ENCODE peak calls at places on chromosomes 3 and 15, in seven cellular contexts. Z, M, H, N, T, U and I are unnamed samples.

GRCh38 chr3:36178018-36178417 is 202.3 kb upstream of the STAC start:
- DNase-seq in H (no peak), Z (no peak), U (no peak), T (no peak), N (peak; percentile 26), M (no peak), I (no peak)

GRCh38 chr3:189142527-189142926 is 29.2 kb upstream of the TPRG1 start:
- DNase-seq in Z (no peak), T (no peak), M (no peak), N (no peak), U (no peak), H (no peak), I (no peak)

GRCh38 chr15:95119041-95119440 is 887.7 kb downstream of the MCTP2 start:
- DNase-seq in N (peak; percentile 23), U (no peak), T (no peak), M (no peak), H (no peak), Z (no peak), I (no peak)

GRCh38 chr15:71186267-71186666 is 71.0 kb downstream of the THSD4 start:
- DNase-seq in T (no peak), H (no peak), M (no peak), N (no peak), U (no peak), Z (no peak), I (no peak)

GRCh38 chr3:57960174-57960505 is 48.1 kb upstream of the FLNB start:
- DNase-seq in H (no peak), M (no peak), T (no peak), U (no peak), N (no peak), Z (no peak), I (no peak)

GRCh38 chr15:101206173-101206572 is 45.7 kb downstream of the CHSY1 start:
- DNase-seq in M (no peak), Z (no peak), H (no peak), U (no peak), T (no peak), N (peak; percentile 58), I (no peak)

GRCh38 chr3:82790307-82791097 is 1029.1 kb upstream of the GBE1 start:
- DNase-seq in T (no peak), N (no peak), H (no peak), M (no peak), U (no peak), Z (no peak), I (no peak)

GRCh38 chr3:17747184-17747889 is 4.9 kb upstream of the TBC1D5 start:
- DNase-seq in Z (no peak), T (no peak), N (no peak), H (no peak), U (no peak), M (no peak), I (no peak)

GRCh38 chr15:78311292-78311691 is 11.9 kb upstream of the SKIC8 start:
- DNase-seq in H (no peak), N (no peak), T (no peak), M (no peak), U (no peak), Z (no peak), I (no peak)

GRCh38 chr3:127304121-127304744 is 16.4 kb upstream of the PRR20G start:
- DNase-seq in M (peak; percentile 30), U (peak; percentile 97), H (no peak), Z (no peak), T (peak; percentile 50), N (no peak), I (peak; percentile 93)

GRCh38 chr15:45640610-45641009 is 5.8 kb downstream of the SQOR start:
- DNase-seq in H (no peak), T (peak; percentile 66), U (no peak), M (no peak), N (peak; percentile 92), Z (peak; percentile 71), I (no peak)

GRCh38 chr15:83422090-83422489 is 25.1 kb upstream of the SH3GL3 start:
- DNase-seq in M (no peak), T (no peak), Z (no peak), U (no peak), H (no peak), N (no peak), I (no peak)

GRCh38 chr3:150237490-150237889 is 170.6 kb upstream of the TSC22D2 start:
- DNase-seq in M (no peak), H (no peak), Z (no peak), T (no peak), U (no peak), N (peak; percentile 73), I (peak; percentile 80)

GRCh38 chr15:69457304-69458280 is 5.0 kb downstream of the RPLP1 start:
- DNase-seq in T (no peak), M (no peak), H (no peak), N (no peak), Z (no peak), U (no peak), I (no peak)

GRCh38 chr3:176431986-176432385 is 765.3 kb downstream of the TBL1XR1 start:
- DNase-seq in U (no peak), H (no peak), Z (no peak), M (no peak), N (peak; percentile 14), T (no peak), I (no peak)

GRCh38 chr3:138336454-138336853 is 6.8 kb upstream of the NME9 start:
- DNase-seq in Z (no peak), T (no peak), U (no peak), M (no peak), N (no peak), H (no peak), I (no peak)

GRCh38 chr3:127089487-127090145 is 103.3 kb upstream of the PRR23E start:
- DNase-seq in Z (no peak), U (no peak), N (peak; percentile 46), M (no peak), T (no peak), H (peak; percentile 75), I (no peak)

GRCh38 chr3:55247666-55248065 is 239.4 kb downstream of the WNT5A start:
- DNase-seq in M (no peak), T (no peak), Z (no peak), H (no peak), N (no peak), U (no peak), I (no peak)

GRCh38 chr3:54243262-54243931 is 121.0 kb downstream of the CACNA2D3 start:
- DNase-seq in H (no peak), U (peak; percentile 35), T (no peak), N (no peak), M (no peak), Z (no peak), I (peak; percentile 28)

GRCh38 chr15:33581032-33581431 is 270.3 kb downstream of the RYR3 start:
- DNase-seq in H (no peak), M (no peak), T (peak; percentile 12), U (no peak), Z (no peak), N (peak; percentile 75), I (no peak)

GRCh38 chr3:119524931-119525662 is 26.8 kb downstream of the TIMMDC1 start:
- DNase-seq in U (no peak), N (peak; percentile 6), T (no peak), Z (no peak), H (no peak), M (no peak), I (no peak)

GRCh38 chr3:69880069-69880640 is 119.4 kb upstream of the SAMMSON start:
- DNase-seq in N (no peak), U (no peak), H (no peak), M (no peak), T (no peak), Z (no peak), I (no peak)

GRCh38 chr3:173411288-173412064 is 13.9 kb downstream of the NLGN1 start:
- DNase-seq in Z (no peak), T (peak; percentile 60), M (no peak), U (no peak), H (no peak), N (peak; percentile 58), I (no peak)

GRCh38 chr15:31934821-31935220 is 95.5 kb upstream of the CHRNA7 start:
- DNase-seq in U (no peak), Z (no peak), N (no peak), H (no peak), T (no peak), M (no peak), I (no peak)

GRCh38 chr15:69275104-69275670 is 23.5 kb upstream of the PAQR5 start:
- DNase-seq in T (peak; percentile 52), N (no peak), H (no peak), M (no peak), Z (no peak), U (no peak), I (no peak)

GRCh38 chr3:146085678-146086077 is 75.3 kb downstream of the PLOD2 start:
- DNase-seq in N (no peak), T (no peak), M (no peak), H (no peak), Z (no peak), U (no peak), I (no peak)

GRCh38 chr15:89664951-89665350 is 9.7 kb upstream of the KIF7 start:
- DNase-seq in T (no peak), Z (no peak), M (no peak), H (no peak), N (no peak), U (no peak), I (no peak)

GRCh38 chr3:103218793-103219192 is 784.0 kb downstream of the ZPLD1 start:
- DNase-seq in N (no peak), T (no peak), H (no peak), U (no peak), Z (no peak), M (no peak), I (no peak)

GRCh38 chr15:40010681-40011080 is 28.3 kb downstream of the SRP14 start:
- DNase-seq in M (peak; percentile 20), N (peak; percentile 94), U (no peak), H (peak; percentile 46), T (no peak), Z (peak; percentile 23), I (no peak)

GRCh38 chr3:38138347-38139190 is at the start of gene MYD88:
- DNase-seq in N (peak; percentile 54), T (peak; percentile 84), M (peak; percentile 85), Z (no peak), U (peak; percentile 80), H (peak; percentile 80), I (no peak)
- TF ChIP-seq CTCF in N (no peak), T (no peak), M (no peak), Z (no peak), U (no peak), H (no peak), I (no peak)

GRCh38 chr3:7421065-7421464 is 560.1 kb downstream of the GRM7 start:
- DNase-seq in M (no peak), N (no peak), Z (no peak), H (no peak), T (no peak), U (no peak), I (no peak)
- TF ChIP-seq CTCF in M (peak; percentile 44), N (no peak), Z (no peak), H (no peak), T (no peak), U (no peak), I (peak; percentile 14)

GRCh38 chr3:60582285-60582684 is 669.0 kb downstream of the FHIT start:
- DNase-seq in N (peak; percentile 31), M (no peak), H (no peak), Z (no peak), U (no peak), T (peak; percentile 14), I (no peak)
- TF ChIP-seq CTCF in N (peak; percentile 53), M (peak; percentile 62), H (peak; percentile 11), Z (peak; percentile 16), U (no peak), T (peak; percentile 52), I (peak; percentile 44)

DNA sequence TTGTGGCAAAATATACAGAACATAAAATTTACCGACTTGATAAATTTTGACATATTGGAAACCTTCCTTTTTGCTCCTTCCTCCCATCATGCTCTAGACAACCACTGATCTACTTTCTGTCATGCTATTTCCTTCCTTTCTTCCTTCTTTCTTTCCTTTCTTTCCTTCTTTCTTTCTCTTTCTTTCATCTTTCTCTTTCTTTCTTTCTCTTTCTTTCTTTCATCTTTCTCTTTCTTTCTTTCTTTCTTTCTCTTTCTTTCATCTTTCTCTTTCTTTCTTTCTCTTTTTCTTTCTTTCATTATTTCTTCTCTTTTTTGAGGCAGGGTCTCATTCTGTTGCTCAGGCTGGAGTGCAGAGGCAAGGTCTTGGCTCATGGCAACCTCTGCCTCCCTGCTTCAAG is 8.9 kb upstream of the TMEM45A start:
- DNase-seq in U (no peak), T (no peak), N (no peak), Z (no peak), M (no peak), H (no peak), I (no peak)
- TF ChIP-seq CTCF in U (no peak), T (no peak), N (no peak), Z (no peak), M (no peak), H (no peak), I (no peak)